ENCODE peak calls at places on chromosomes 16 and 17, in five cellular contexts. V is H9, I is mesenchymal stem cell, Y is H1, E is trophoblast cell. G is an unnamed sample.
A peak's percentile ranks its signal among the peaks of the same experiment; 100 is the strongest.

GRCh38 chr17:7803981-7804380 is 30.0 kb upstream of the KDM6B start:
- DNase-seq in V (peak; percentile 71), I (no peak), Y (no peak), E (no peak), G (no peak)

GRCh38 chr16:85379041-85380001 is 233.8 kb upstream of the GSE1 start:
- DNase-seq in V (no peak), I (no peak), Y (no peak), E (no peak), G (no peak)

GRCh38 chr17:73371285-73371684 is 59.5 kb upstream of the CDC42EP4 start:
- DNase-seq in V (no peak), I (peak; percentile 73), Y (no peak), E (no peak), G (no peak)

GRCh38 chr17:5740937-5741336 is 156.6 kb upstream of the NLRP1 start:
- DNase-seq in V (peak; percentile 18), I (no peak), Y (no peak), E (no peak), G (no peak)

GRCh38 chr17:910503-911194 is 68.9 kb downstream of the NXN start:
- DNase-seq in V (no peak), I (no peak), Y (no peak), E (no peak), G (no peak)

GRCh38 chr17:64920419-64921172 is 1.3 kb upstream of the LRRC37A3 start:
- DNase-seq in V (no peak), I (peak; percentile 17), Y (no peak), E (no peak), G (no peak)

GRCh38 chr17:2177235-2177811 is 122.4 kb downstream of the HIC1 start:
- DNase-seq in V (no peak), I (peak; percentile 69), Y (no peak), E (no peak), G (no peak)

GRCh38 chr17:75490953-75491649 is 24.2 kb downstream of the CASKIN2 start:
- DNase-seq in V (no peak), I (no peak), Y (no peak), E (no peak), G (no peak)

GRCh38 chr16:55369151-55369550 is 45.1 kb downstream of the IRX6 start:
- DNase-seq in V (no peak), I (no peak), Y (no peak), E (no peak), G (no peak)

GRCh38 chr16:4306439-4307214 is 9.2 kb upstream of the GLIS2 start:
- DNase-seq in V (peak; percentile 64), I (no peak), Y (no peak), E (no peak), G (no peak)

GRCh38 chr16:85867189-85867588 is 31.8 kb upstream of the IRF8 start:
- DNase-seq in V (no peak), I (no peak), Y (no peak), E (no peak), G (no peak)

GRCh38 chr16:17370233-17371013 is 100.3 kb downstream of the XYLT1 start:
- DNase-seq in V (no peak), I (no peak), Y (no peak), E (no peak), G (no peak)

GRCh38 chr17:7631398-7632380 is 1.8 kb downstream of the SHBG start:
- DNase-seq in V (no peak), I (no peak), Y (no peak), E (no peak), G (no peak)

GRCh38 chr16:4244881-4245280 is 3.0 kb upstream of the SRL start:
- DNase-seq in V (no peak), I (no peak), Y (no peak), E (no peak), G (no peak)

GRCh38 chr16:3656491-3657468 is 2.3 kb downstream of the DNASE1 start:
- DNase-seq in V (peak; percentile 26), I (no peak), Y (no peak), E (peak; percentile 98), G (no peak)

GRCh38 chr17:82054351-82055022 is 2.8 kb downstream of the GPS1 start:
- DNase-seq in V (no peak), I (no peak), Y (no peak), E (no peak), G (no peak)

GRCh38 chr16:89595330-89596060 is 17.9 kb upstream of the DPEP1 start:
- DNase-seq in V (no peak), I (no peak), Y (no peak), E (no peak), G (no peak)

GRCh38 chr16:55048745-55049144 is 118.1 kb downstream of the IRX5 start:
- DNase-seq in V (no peak), I (no peak), Y (no peak), E (no peak), G (no peak)

GRCh38 chr17:62902573-62903229 is 63.3 kb upstream of the TANC2 start:
- DNase-seq in V (no peak), I (no peak), Y (no peak), E (no peak), G (no peak)

GRCh38 chr17:45662432-45662831 is 121.7 kb upstream of the CRHR1 start:
- DNase-seq in V (no peak), I (no peak), Y (no peak), E (no peak), G (no peak)

GRCh38 chr16:22299036-22299435 is 1.8 kb downstream of the POLR3E start:
- DNase-seq in V (no peak), I (peak; percentile 5), Y (no peak), E (no peak), G (no peak)

GRCh38 chr17:7834554-7834890 is 505 bp downstream of the KDM6B start:
- DNase-seq in V (peak; percentile 73), I (peak; percentile 81), Y (no peak), E (peak; percentile 85), G (peak; percentile 47)

GRCh38 chr17:37717627-37718382 is 27.1 kb downstream of the HNF1B start:
- DNase-seq in V (no peak), I (no peak), Y (no peak), E (no peak), G (no peak)

GRCh38 chr17:81302861-81303326 is 7.8 kb upstream of the SLC38A10 start:
- DNase-seq in V (no peak), I (no peak), Y (no peak), E (no peak), G (no peak)

GRCh38 chr16:71869089-71869488 is 14.9 kb downstream of the ZNF821 start:
- DNase-seq in V (no peak), I (no peak), Y (no peak), E (no peak), G (no peak)

GRCh38 chr17:55601874-55602364 is 90.7 kb upstream of the SMIM36 start:
- DNase-seq in V (peak; percentile 76), I (peak; percentile 68), Y (peak; percentile 21), E (no peak), G (peak; percentile 71)

GRCh38 chr16:35302859-35303258 is 1843.4 kb downstream of the TP53TG3F start:
- DNase-seq in V (no peak), I (no peak), Y (no peak), E (no peak), G (no peak)

GRCh38 chr16:83781-84615 is 6.0 kb downstream of the MPG start:
- DNase-seq in V (no peak), I (peak; percentile 48), Y (no peak), E (no peak), G (no peak)

GRCh38 chr17:3828151-3828851 is 17.7 kb downstream of the NCBP3 start:
- DNase-seq in V (no peak), I (peak; percentile 68), Y (no peak), E (no peak), G (no peak)

GRCh38 chr17:40015998-40016691 is 905 bp downstream of the CSF3 start:
- DNase-seq in V (no peak), I (no peak), Y (no peak), E (no peak), G (no peak)

GRCh38 chr17:21525464-21526130 is 149.4 kb downstream of the KCNJ12 start:
- DNase-seq in V (no peak), I (no peak), Y (no peak), E (no peak), G (no peak)

GRCh38 chr17:21530841-21531240 is 154.7 kb downstream of the KCNJ12 start:
- DNase-seq in V (no peak), I (no peak), Y (no peak), E (no peak), G (no peak)

GRCh38 chr17:21528031-21528684 is 152.0 kb downstream of the KCNJ12 start:
- DNase-seq in V (no peak), I (no peak), Y (no peak), E (no peak), G (no peak)

GRCh38 chr17:21532763-21533385 is 156.7 kb downstream of the KCNJ12 start:
- DNase-seq in V (no peak), I (no peak), Y (no peak), E (no peak), G (no peak)

DNA sequence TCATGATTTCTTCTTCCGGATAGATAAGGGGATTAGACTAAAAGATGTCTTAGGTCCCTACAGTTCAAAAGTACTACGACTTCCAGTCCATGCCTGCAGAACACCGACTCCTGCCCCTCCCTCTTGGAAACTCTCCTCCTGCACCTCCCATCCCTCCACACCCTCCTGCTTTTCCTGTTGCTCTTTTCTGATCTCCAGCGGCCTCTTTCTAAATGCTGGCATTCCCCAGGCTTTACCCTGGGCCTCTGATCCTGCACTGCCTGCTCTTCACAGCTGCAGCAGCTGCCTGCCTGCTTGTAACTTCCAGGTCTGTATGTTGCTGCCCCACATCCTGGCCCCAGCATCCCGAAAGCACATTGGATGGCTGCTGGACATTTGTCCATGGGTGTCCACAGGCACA is 154.2 kb downstream of the KCNJ12 start:
- DNase-seq in V (no peak), I (no peak), Y (no peak), E (no peak), G (no peak)
- H2BK12ac ChIP-seq in V (no peak overlapping the region), I (no peak overlapping the region), Y (no peak overlapping the region), E (no peak overlapping the region), G (no peak overlapping the region)

DNA sequence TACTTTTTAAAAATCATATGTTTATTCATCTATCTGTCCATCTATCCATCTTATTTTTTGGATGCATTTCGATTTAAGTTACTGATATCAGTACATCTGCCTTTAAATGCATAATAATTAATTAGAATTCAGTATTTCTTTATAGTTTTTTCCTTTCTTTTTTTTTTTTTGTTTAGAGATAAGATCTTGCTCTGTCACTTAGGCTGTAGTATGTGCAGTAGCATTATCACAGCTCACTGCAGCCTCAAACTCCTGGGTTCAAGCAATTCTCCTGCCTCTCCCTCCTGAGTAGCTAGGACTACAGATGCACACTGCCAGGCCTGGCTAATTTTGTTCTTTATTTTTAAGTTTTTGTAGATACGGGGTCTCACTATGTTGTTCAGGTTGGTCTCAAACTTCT is 133.4 kb downstream of the SSH2 start:
- DNase-seq in V (no peak), I (no peak), Y (no peak), E (no peak), G (no peak)
- H2BK12ac ChIP-seq in V (no peak overlapping the region), I (no peak overlapping the region), Y (no peak overlapping the region), E (no peak overlapping the region), G (no peak overlapping the region)

DNA sequence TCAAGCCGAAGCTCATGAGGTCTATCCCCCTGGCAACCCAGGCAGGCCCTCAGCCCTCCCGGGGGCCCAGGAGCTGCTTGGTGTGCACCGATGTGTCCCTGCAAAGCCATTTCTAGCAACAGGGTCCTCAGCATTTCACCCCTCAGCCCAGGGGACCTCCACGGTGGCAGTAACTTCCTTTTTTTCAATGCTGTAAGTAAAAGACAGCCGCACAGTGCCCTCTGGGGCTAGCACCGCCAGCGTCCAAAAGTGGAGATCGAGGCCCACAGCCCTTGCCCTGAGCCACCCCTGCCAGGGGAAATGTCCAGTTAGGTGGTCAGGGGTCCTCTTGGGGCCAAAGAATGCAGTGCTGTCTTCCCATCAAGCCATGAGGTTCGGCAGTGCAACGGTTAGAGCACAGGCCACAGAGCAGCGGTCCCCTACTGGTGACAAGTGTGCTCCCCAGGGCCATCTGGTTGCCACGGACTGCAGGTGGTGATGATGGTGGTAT is 79.9 kb downstream of the LITAF start:
- DNase-seq in V (no peak), I (no peak), Y (no peak), E (no peak), G (no peak)
- H2BK12ac ChIP-seq in V (no peak overlapping the region), I (no peak overlapping the region), Y (peak overlapping the region; percentile 14), E (no peak overlapping the region), G (peak overlapping the region; percentile 18)

GRCh38 chr17:42780816-42781638 is 617 bp downstream of the WNK4 start:
- DNase-seq in V (peak; percentile 37), I (peak; percentile 30), Y (no peak), E (no peak), G (no peak)
- H2BK12ac ChIP-seq in V (no peak overlapping the region), I (no peak overlapping the region), Y (no peak overlapping the region), E (no peak overlapping the region), G (no peak overlapping the region)

G was measured in neuronal stem cell.